ENCODE peak calls at places on chromosomes 12 and 14, in four cellular contexts. J, U, E and F are unnamed samples.

GRCh38 chr12:105291531-105291930 is 39.0 kb upstream of the C12orf75 start:
- DNase-seq in J (no peak), E (no peak), U (no peak), F (no peak)

GRCh38 chr12:104181313-104181712 is 34.3 kb upstream of the TXNRD1 start:
- DNase-seq in J (peak; percentile 54), E (no peak), U (peak; percentile 84), F (no peak)

GRCh38 chr12:33653362-33653761 is 213.7 kb upstream of the SYT10 start:
- DNase-seq in J (no peak), U (no peak), E (no peak), F (no peak)

GRCh38 chr12:14577344-14577743 is 9.7 kb upstream of the PLBD1 start:
- DNase-seq in J (peak; percentile 36), E (no peak), U (no peak), F (no peak)

GRCh38 chr12:85835417-85835809 is 796 bp downstream of the RASSF9 start:
- DNase-seq in E (no peak), U (peak; percentile 53), J (peak; percentile 57), F (no peak)

GRCh38 chr12:109818900-109819500 is 14.2 kb downstream of the TRPV4 start:
- DNase-seq in U (peak; percentile 93), J (peak; percentile 88), E (no peak), F (no peak)

GRCh38 chr12:43669373-43669772 is 89.2 kb downstream of the PUS7L start:
- DNase-seq in U (no peak), J (no peak), E (no peak), F (no peak)

GRCh38 chr14:61264699-61265098 is 16.4 kb downstream of the TMEM30B start:
- DNase-seq in J (no peak), E (no peak), U (no peak), F (no peak)

GRCh38 chr12:95615735-95616134 is 64.5 kb upstream of the USP44 start:
- DNase-seq in J (no peak), E (no peak), U (no peak), F (no peak)

GRCh38 chr14:90300649-90301048 is 31.1 kb downstream of the NRDE2 start:
- DNase-seq in E (no peak), U (no peak), J (peak; percentile 44), F (no peak)

GRCh38 chr12:64066052-64066451 is 156.0 kb downstream of the KICS2 start:
- DNase-seq in E (no peak), J (no peak), U (no peak), F (no peak)

GRCh38 chr12:78088391-78088832 is 257.7 kb downstream of the NAV3 start:
- DNase-seq in E (no peak), U (peak; percentile 15), J (peak; percentile 9), F (peak; percentile 8)

GRCh38 chr12:122865268-122866231 is 30.3 kb downstream of the HIP1R start:
- DNase-seq in E (peak; percentile 31), J (no peak), U (no peak), F (no peak)

GRCh38 chr14:34090451-34090850 is 139.6 kb upstream of the EGLN3 start:
- DNase-seq in J (no peak), U (no peak), E (no peak), F (no peak)

GRCh38 chr14:45426685-45427282 is 173.8 kb upstream of the MIS18BP1 start:
- DNase-seq in J (peak; percentile 25), E (peak; percentile 43), U (peak; percentile 64), F (peak; percentile 29)

GRCh38 chr12:9794484-9795063 is 32.7 kb upstream of the KLRF1 start:
- DNase-seq in E (peak; percentile 11), J (no peak), U (no peak), F (no peak)

GRCh38 chr12:93738199-93739058 is 61.3 kb downstream of the CRADD start:
- DNase-seq in J (no peak), U (no peak), E (no peak), F (no peak)

DNA sequence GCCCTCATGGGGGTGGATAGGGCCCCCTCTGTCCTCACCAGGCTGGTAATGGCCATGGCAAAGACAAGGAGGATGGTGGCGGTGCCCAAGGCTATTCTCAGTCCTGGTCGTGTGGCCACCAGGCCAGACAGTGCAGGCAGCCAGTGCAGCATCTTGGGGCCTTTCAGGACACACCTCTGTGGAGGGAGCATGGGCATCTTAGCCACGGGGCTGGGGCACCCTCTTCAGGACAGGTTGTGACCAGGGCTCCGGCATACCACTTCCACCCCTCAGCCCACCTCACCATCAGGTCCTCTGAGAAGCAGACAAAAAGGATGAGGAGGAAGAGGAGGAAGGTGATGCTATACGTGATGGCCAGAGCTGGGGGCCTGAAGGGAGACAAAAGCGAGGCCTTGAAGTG is 10.8 kb downstream of the ADCY4 start:
- DNase-seq in E (no peak), U (no peak), J (no peak), F (no peak)
- TF ChIP-seq CTCF in E (no peak), U (no peak), J (no peak), F (no peak)

GRCh38 chr14:54803926-54804719 is 98.5 kb downstream of the GCH1 start:
- DNase-seq in U (no peak), J (no peak), E (no peak), F (no peak)
- TF ChIP-seq CTCF in U (no peak), J (no peak), E (no peak), F (no peak)

GRCh38 chr12:47651368-47652254 is 54.2 kb downstream of the RPAP3 start:
- DNase-seq in J (peak; percentile 75), U (peak; percentile 79), E (peak; percentile 51), F (peak; percentile 34)
- TF ChIP-seq CTCF in J (peak; percentile 75), U (peak; percentile 64), E (peak; percentile 41), F (peak; percentile 56)

GRCh38 chr12:113837528-113838296 is 128.4 kb downstream of the RBM19 start:
- DNase-seq in E (no peak), J (no peak), U (no peak), F (no peak)
- TF ChIP-seq CTCF in E (no peak), J (no peak), U (no peak), F (no peak)

GRCh38 chr12:51374346-51374745 is 16.9 kb downstream of the GALNT6 start:
- DNase-seq in U (no peak), J (no peak), E (no peak), F (no peak)

GRCh38 chr12:51373222-51373621 is 18.0 kb downstream of the GALNT6 start:
- DNase-seq in J (no peak), U (no peak), E (no peak), F (no peak)

GRCh38 chr12:51371295-51371953 is 19.8 kb downstream of the GALNT6 start:
- DNase-seq in J (peak; percentile 93), U (peak; percentile 96), E (no peak), F (no peak)

GRCh38 chr12:51370667-51371066 is 20.5 kb downstream of the GALNT6 start:
- DNase-seq in J (no peak), U (no peak), E (no peak), F (no peak)

DNA sequence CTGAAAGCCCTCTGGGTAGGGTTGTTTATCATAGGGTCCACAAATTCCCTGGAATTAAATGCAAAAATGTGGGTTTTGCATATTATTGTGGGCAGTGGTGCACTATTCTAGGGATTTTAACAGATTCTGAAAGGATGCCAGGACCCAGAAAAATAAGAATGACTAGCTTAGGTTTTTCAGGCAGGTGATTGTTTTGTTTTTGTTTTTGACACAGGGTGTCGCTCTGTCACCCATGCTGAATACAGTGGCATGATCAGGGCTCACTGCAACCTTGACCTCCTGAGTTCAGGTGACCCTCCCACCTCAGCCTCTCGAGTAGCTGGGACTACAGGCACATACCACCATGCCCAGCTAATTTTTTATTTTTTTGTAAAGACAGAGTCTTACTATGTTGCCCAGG is 19.2 kb downstream of the GALNT6 start:
- DNase-seq in U (no peak), J (no peak), E (no peak), F (no peak)
- TF ChIP-seq CTCF in U (peak; percentile 26), J (no peak), E (no peak), F (no peak)

GRCh38 chr14:23483216-23483854 is 13.8 kb downstream of the NGDN start:
- DNase-seq in U (peak; percentile 2), E (peak; percentile 34), J (no peak), F (peak; percentile 33)
- TF ChIP-seq CTCF in U (peak; percentile 31), E (no peak), J (peak; percentile 42), F (peak; percentile 31)

GRCh38 chr14:41825622-41826021 is 218.9 kb downstream of the LRFN5 start:
- DNase-seq in U (no peak), J (no peak), E (no peak), F (no peak)

GRCh38 chr14:41824441-41824840 is 217.8 kb downstream of the LRFN5 start:
- DNase-seq in U (no peak), E (no peak), J (no peak), F (no peak)
- TF ChIP-seq CTCF in U (peak; percentile 17), E (no peak), J (peak; percentile 8), F (no peak)

GRCh38 chr12:5335059-5335458 is 96.8 kb upstream of the NTF3 start:
- DNase-seq in U (no peak), J (peak; percentile 21), E (no peak), F (no peak)
- TF ChIP-seq CTCF in U (no peak), J (no peak), E (no peak), F (no peak)

DNA sequence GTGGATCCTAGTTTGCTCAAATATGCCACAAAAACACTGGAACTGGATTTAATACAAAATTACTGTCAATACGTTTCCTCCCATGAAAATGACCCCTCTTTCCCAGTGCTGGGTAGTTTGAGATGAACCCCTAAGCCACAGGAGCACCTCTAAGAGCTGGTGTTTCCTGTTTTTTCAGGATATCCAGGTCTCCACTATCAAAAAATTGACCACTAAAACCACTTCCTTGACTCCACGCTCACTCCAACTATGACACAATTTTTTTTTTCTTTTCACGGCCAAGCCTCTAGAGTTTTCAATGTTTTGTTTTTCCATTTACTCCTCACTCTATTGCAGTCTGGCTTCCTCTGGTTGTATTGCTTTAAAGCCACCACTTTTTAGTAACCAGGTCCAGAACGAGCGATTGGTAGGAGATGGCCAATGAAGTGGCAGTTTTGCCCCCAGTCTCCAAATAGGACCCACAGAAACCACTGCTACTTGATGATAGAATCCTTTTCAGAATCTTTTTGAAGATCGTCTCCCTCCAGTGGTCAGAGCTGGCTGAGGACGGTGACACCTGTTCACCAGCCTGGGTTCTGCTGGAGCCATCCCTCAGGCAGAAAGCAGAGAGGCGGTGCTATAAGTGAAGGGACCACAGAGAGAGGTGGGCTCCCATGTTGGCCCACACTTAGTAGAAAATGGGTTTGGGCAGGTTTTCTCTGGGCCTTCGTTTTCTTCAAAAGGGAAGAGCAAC is 454.4 kb downstream of the VRK1 start:
- DNase-seq in E (no peak), U (no peak), J (no peak), F (no peak)
- TF ChIP-seq CTCF in E (no peak), U (no peak), J (no peak), F (no peak)

GRCh38 chr14:73591690-73592448 is at the start of gene ACOT4:
- DNase-seq in J (peak; percentile 35), E (peak; percentile 86), U (no peak), F (peak; percentile 67)
- TF ChIP-seq CTCF in J (no peak), E (no peak), U (no peak), F (no peak)